ENCODE peak calls at places on chromosomes 1 and 21, in four cellular contexts. P is iPS-NIHi11; Z is fibroblast of the conjunctiva; U is stimulated activated CD4-positive, alpha-beta T cell treated with anti-CD3 and anti-CD28 coated beads, Interleukin-15, amount 100 ng/mL, for 1 hour. I is an unnamed sample.

GRCh38 chr1:72230746-72231145 is 51.6 kb downstream of the NEGR1 start:
- DNase-seq in P (no peak), Z (no peak), U (no peak), I (no peak)

GRCh38 chr1:161706483-161707347 is at the start of gene FCRLA:
- DNase-seq in P (no peak), Z (no peak), U (no peak), I (no peak)

GRCh38 chr1:47997289-47998200 is at the start of gene TRABD2B:
- DNase-seq in P (peak), Z (peak), U (peak), I (peak)

GRCh38 chr1:204975568-204976235 is 67.3 kb upstream of the CNTN2 start:
- DNase-seq in P (peak), Z (peak), U (peak), I (peak)

GRCh38 chr1:192869308-192869940 is 60.6 kb downstream of the RGS2 start:
- DNase-seq in P (no peak), Z (no peak), U (no peak), I (no peak)

GRCh38 chr1:164588388-164589341 is 29.7 kb downstream of the PBX1 start:
- DNase-seq in P (peak), Z (peak), U (no peak), I (no peak)

GRCh38 chr1:109838838-109839240 is 71.8 kb upstream of the CSF1 start:
- DNase-seq in P (no peak), Z (no peak), U (no peak), I (no peak)

GRCh38 chr1:219518168-219518905 is 94.6 kb downstream of the ZC3H11B start:
- DNase-seq in P (no peak), Z (peak), U (no peak), I (no peak)

GRCh38 chr1:53468374-53468773 is 9.2 kb downstream of the DMRTB1 start:
- DNase-seq in P (no peak), Z (no peak), U (no peak), I (no peak)

GRCh38 chr1:172530000-172530399 is 3.0 kb upstream of the SUCO start:
- DNase-seq in P (no peak), Z (no peak), U (no peak), I (no peak)

GRCh38 chr1:22350171-22350961 is 101.3 kb upstream of the ZBTB40 start:
- DNase-seq in P (peak), Z (no peak), U (no peak), I (peak)

GRCh38 chr1:24536391-24536840 is 19.5 kb upstream of the NCMAP start:
- DNase-seq in P (no peak), Z (no peak), U (peak), I (no peak)

GRCh38 chr21:33140288-33140687 is 70.3 kb downstream of the OLIG1 start:
- DNase-seq in P (no peak), Z (no peak), U (no peak), I (no peak)

GRCh38 chr1:63024132-63024531 is 240.2 kb downstream of the ATG4C start:
- DNase-seq in P (no peak), Z (no peak), U (no peak), I (no peak)

GRCh38 chr1:222583079-222583478 is 6.7 kb downstream of the TAF1A start:
- DNase-seq in P (no peak), Z (no peak), U (no peak), I (no peak)

GRCh38 chr1:1618396-1619068 is 3.2 kb downstream of the MIB2 start:
- DNase-seq in P (no peak), Z (no peak), U (no peak), I (no peak)

GRCh38 chr1:153842006-153842471 is 66.8 kb downstream of the SLC27A3 start:
- DNase-seq in P (no peak), Z (no peak), U (no peak), I (no peak)

GRCh38 chr1:183267646-183268431 is 81.8 kb downstream of the LAMC2 start:
- DNase-seq in P (no peak), Z (peak), U (no peak), I (no peak)

GRCh38 chr21:26177741-26178452 is 7.3 kb upstream of the APP start:
- DNase-seq in P (no peak), Z (no peak), U (no peak), I (no peak)

GRCh38 chr1:22709227-22709626 is 1.4 kb upstream of the EPHB2 start:
- DNase-seq in P (peak), Z (no peak), U (no peak), I (peak)

GRCh38 chr1:1213153-1213918 is 617 bp downstream of the TNFRSF4 start:
- DNase-seq in P (no peak), Z (no peak), U (no peak), I (no peak)

GRCh38 chr1:58013237-58013636 is 533.3 kb downstream of the OMA1 start:
- DNase-seq in P (no peak), Z (no peak), U (no peak), I (no peak)

GRCh38 chr1:24586970-24587820 is 31.3 kb downstream of the NCMAP start:
- DNase-seq in P (peak), Z (peak), U (no peak), I (peak)

GRCh38 chr1:163970699-163971098 is 588.3 kb upstream of the PBX1 start:
- DNase-seq in P (no peak), Z (no peak), U (no peak), I (no peak)

GRCh38 chr1:234968470-234968869 is 160.2 kb downstream of the TOMM20 start:
- DNase-seq in P (no peak), Z (no peak), U (no peak), I (no peak)

GRCh38 chr21:36504067-36505058 is 24.4 kb upstream of the CLDN14 start:
- DNase-seq in P (no peak), Z (peak), U (no peak), I (peak)

GRCh38 chr1:55235722-55236121 is 20.6 kb upstream of the USP24 start:
- DNase-seq in P (no peak), Z (no peak), U (no peak), I (no peak)

GRCh38 chr1:212774584-212774983 is 17.0 kb downstream of the NSL1 start:
- DNase-seq in P (no peak), Z (no peak), U (no peak), I (no peak)

GRCh38 chr1:20462397-20462796 is 23.6 kb downstream of the CAMK2N1 start:
- DNase-seq in P (no peak), Z (no peak), U (no peak), I (no peak)

GRCh38 chr21:38413958-38414506 is 84.2 kb downstream of the ERG start:
- DNase-seq in P (no peak), Z (peak), U (no peak), I (no peak)

GRCh38 chr1:204103121-204103741 is 30.3 kb downstream of the SOX13 start:
- DNase-seq in P (no peak), Z (peak), U (no peak), I (no peak)

GRCh38 chr1:75342799-75343198 is 208.6 kb downstream of the LHX8 start:
- DNase-seq in P (no peak), Z (no peak), U (no peak), I (no peak)

GRCh38 chr1:39858315-39858714 is 25.0 kb downstream of the TRIT1 start:
- DNase-seq in P (no peak), Z (no peak), U (no peak), I (no peak)

GRCh38 chr1:165943198-165943597 is 115.8 kb downstream of the UCK2 start:
- DNase-seq in P (peak), Z (no peak), U (no peak), I (no peak)

GRCh38 chr1:19411612-19412011 is 73.7 kb downstream of the CAPZB start:
- DNase-seq in P (no peak), Z (no peak), U (no peak), I (no peak)

GRCh38 chr21:45575993-45576837 is 34.0 kb upstream of the SLC19A1 start:
- DNase-seq in P (no peak), Z (no peak), U (no peak), I (peak)

GRCh38 chr1:43441894-43442632 is 11.7 kb downstream of the HYI start:
- DNase-seq in P (no peak), Z (no peak), U (no peak), I (no peak)

GRCh38 chr1:38071530-38072266 is 25.1 kb upstream of the POU3F1 start:
- DNase-seq in P (peak), Z (no peak), U (no peak), I (peak)

I was measured in WERI-Rb-1.